ENCODE peak calls at places on chromosomes 12 and 14, in nine cellular contexts. C, J, R, O, N, K, A, V and T are unnamed samples.

GRCh38 chr14:100027771-100028490 is 37.3 kb upstream of the EVL start:
- DNase-seq in R (no peak), O (no peak), J (no peak), K (no peak), C (no peak), A (peak), N (no peak), V (no peak), T (no peak)

GRCh38 chr12:50059440-50060119 is 2.2 kb downstream of the ASIC1 start:
- DNase-seq in A (peak), R (no peak), J (no peak), V (peak), N (peak), O (no peak), C (no peak), K (no peak), T (no peak)

GRCh38 chr14:64658201-64658600 is 46.0 kb upstream of the PLEKHG3 start:
- DNase-seq in V (no peak), N (no peak), O (no peak), R (no peak), K (no peak), C (no peak), A (no peak), J (no peak), T (no peak)

GRCh38 chr14:102164241-102164641 is 24.5 kb downstream of the WDR20 start:
- DNase-seq in N (no peak), R (no peak), O (no peak), V (no peak), J (peak), C (peak), A (peak), K (no peak), T (no peak)

GRCh38 chr14:105945891-105946290 is 419.5 kb downstream of the TMEM121 start:
- DNase-seq in J (no peak), C (no peak), N (peak), A (no peak), O (no peak), V (no peak), K (no peak), R (no peak), T (no peak)

GRCh38 chr12:128707488-128707887 is 116.3 kb downstream of the SLC15A4 start:
- DNase-seq in C (no peak), R (no peak), K (no peak), J (no peak), V (no peak), O (no peak), A (no peak), N (no peak), T (no peak)

GRCh38 chr14:70881549-70882174 is 25.6 kb upstream of the PCNX1 start:
- DNase-seq in A (no peak), V (no peak), K (no peak), J (no peak), C (no peak), R (no peak), N (no peak), O (no peak), T (no peak)

GRCh38 chr14:53955671-53956426 is 776 bp downstream of the BMP4 start:
- DNase-seq in O (no peak), J (no peak), V (no peak), K (peak), N (peak), R (peak), A (peak), C (no peak), T (no peak)

GRCh38 chr12:89352242-89352491 is 134 bp downstream of the DUSP6 start:
- DNase-seq in J (no peak), O (no peak), R (no peak), C (no peak), V (no peak), N (no peak), A (no peak), K (no peak), T (peak)

GRCh38 chr14:104601786-104602185 is 2.8 kb downstream of the TMEM179 start:
- DNase-seq in N (no peak), J (no peak), C (no peak), A (peak), V (no peak), R (peak), K (peak), O (no peak), T (no peak)

GRCh38 chr12:78171082-78171481 is 340.4 kb downstream of the NAV3 start:
- DNase-seq in O (no peak), N (no peak), K (no peak), C (no peak), J (no peak), A (no peak), R (no peak), V (no peak), T (no peak)

GRCh38 chr12:76694369-76694768 is 69.5 kb upstream of the ZDHHC17 start:
- DNase-seq in O (no peak), N (no peak), V (no peak), K (no peak), J (no peak), C (no peak), R (no peak), A (no peak), T (no peak)

GRCh38 chr12:2833327-2833726 is 1.5 kb downstream of the NRIP2 start:
- DNase-seq in V (no peak), K (no peak), N (no peak), A (no peak), O (no peak), C (no peak), J (no peak), R (no peak), T (no peak)